ENCODE peak calls at places on chromosomes 6 and 20, in six cellular contexts. F is neuronal stem cell, H is H9, O is IMR-90, U is trophoblast cell, X is H1. W is an unnamed sample.
A peak's percentile ranks its signal among the peaks of the same experiment; 100 is the strongest.

GRCh38 chr6:151254451-151255081 is 14.8 kb downstream of the AKAP12 start:
- DNase-seq in F (no peak), H (no peak), O (peak; percentile 33), U (peak; percentile 87), X (no peak), W (peak; percentile 50)

GRCh38 chr6:141653590-141653989 is 479.1 kb upstream of the GJE1 start:
- DNase-seq in F (no peak), H (no peak), O (no peak), U (no peak), X (no peak), W (peak; percentile 2)

GRCh38 chr6:41413250-41413649 is 77.8 kb downstream of the NCR2 start:
- DNase-seq in F (no peak), H (no peak), O (no peak), U (no peak), X (no peak), W (no peak)

GRCh38 chr6:74969591-74970267 is 236.1 kb downstream of the COL12A1 start:
- DNase-seq in F (no peak), H (no peak), O (peak; percentile 6), U (peak; percentile 1), X (no peak), W (no peak)

GRCh38 chr6:142693446-142693845 is 251.5 kb downstream of the HIVEP2 start:
- DNase-seq in F (no peak), H (no peak), O (peak; percentile 68), U (peak; percentile 16), X (no peak), W (peak; percentile 72)

GRCh38 chr20:6704132-6704861 is 63.2 kb upstream of the BMP2 start:
- DNase-seq in F (no peak), H (no peak), O (peak; percentile 75), U (no peak), X (no peak), W (peak; percentile 82)

GRCh38 chr6:168417158-168417557 is 23.8 kb upstream of the SMOC2 start:
- DNase-seq in F (no peak), H (no peak), O (no peak), U (no peak), X (peak; percentile 59), W (no peak)

GRCh38 chr6:50655848-50656453 is 57.4 kb upstream of the TFAP2D start:
- DNase-seq in F (no peak), H (no peak), O (peak; percentile 1), U (peak; percentile 54), X (no peak), W (no peak)

GRCh38 chr20:63058696-63059335 is 52.1 kb upstream of the BHLHE23 start:
- DNase-seq in F (no peak), H (peak; percentile 25), O (no peak), U (no peak), X (peak; percentile 45), W (no peak)

GRCh38 chr20:59608871-59609270 is 4.5 kb downstream of the PHACTR3 start:
- DNase-seq in F (no peak), H (no peak), O (no peak), U (no peak), X (no peak), W (no peak)

GRCh38 chr20:31605902-31606677 is 1.0 kb downstream of the ID1 start:
- DNase-seq in F (no peak), H (peak; percentile 50), O (no peak), U (peak; percentile 45), X (no peak), W (peak; percentile 52)

GRCh38 chr6:154632121-154632520 is 101.1 kb upstream of the SCAF8 start:
- DNase-seq in F (no peak), H (no peak), O (no peak), U (no peak), X (no peak), W (no peak)

GRCh38 chr6:45736134-45736533 is 279.5 kb downstream of the CLIC5 start:
- DNase-seq in F (no peak), H (no peak), O (no peak), U (no peak), X (no peak), W (no peak)

GRCh38 chr20:25270829-25271251 is 23.0 kb downstream of the PYGB start:
- DNase-seq in F (no peak), H (peak; percentile 10), O (no peak), U (no peak), X (peak; percentile 29), W (no peak)

GRCh38 chr20:31594558-31595379 is 10.3 kb upstream of the ID1 start:
- DNase-seq in F (no peak), H (peak; percentile 90), O (no peak), U (peak; percentile 47), X (peak; percentile 82), W (no peak)

GRCh38 chr20:31594002-31594557 is 11.0 kb upstream of the ID1 start:
- DNase-seq in F (no peak), H (no peak), O (no peak), U (no peak), X (no peak), W (no peak)

GRCh38 chr20:41005361-41005729 is 23.3 kb upstream of the TOP1 start:
- DNase-seq in F (no peak), H (no peak), O (peak; percentile 98), U (no peak), X (no peak), W (peak; percentile 98)

GRCh38 chr20:4545526-4545925 is 176.2 kb upstream of the PRND start:
- DNase-seq in F (no peak), H (no peak), O (peak; percentile 41), U (no peak), X (no peak), W (no peak)

GRCh38 chr6:161941565-161941964 is 667.7 kb upstream of the AGPAT4 start:
- DNase-seq in F (no peak), H (no peak), O (no peak), U (no peak), X (no peak), W (no peak)

GRCh38 chr6:13929196-13929595 is 4.4 kb downstream of the RNF182 start:
- DNase-seq in F (no peak), H (no peak), O (no peak), U (no peak), X (no peak), W (no peak)

GRCh38 chr6:53112871-53113270 is 35.8 kb downstream of the GCM1 start:
- DNase-seq in F (no peak), H (no peak), O (no peak), U (peak; percentile 96), X (no peak), W (no peak)

GRCh38 chr6:30130887-30131862 is 4.8 kb upstream of the TRIM40 start:
- DNase-seq in F (peak; percentile 79), H (peak; percentile 75), O (peak; percentile 85), U (peak; percentile 88), X (peak; percentile 55), W (peak; percentile 83)

GRCh38 chr6:26394289-26394688 is 7.8 kb upstream of the BTN3A1 start:
- DNase-seq in F (no peak), H (no peak), O (peak; percentile 77), U (peak; percentile 56), X (no peak), W (peak; percentile 60)

GRCh38 chr6:154433477-154434241 is 76.8 kb downstream of the CNKSR3 start:
- DNase-seq in F (peak; percentile 54), H (no peak), O (no peak), U (no peak), X (no peak), W (no peak)

GRCh38 chr6:86192123-86192522 is 549.4 kb upstream of the SYNCRIP start:
- DNase-seq in F (no peak), H (peak; percentile 48), O (no peak), U (peak; percentile 47), X (no peak), W (no peak)

GRCh38 chr6:5580736-5581568 is 319.6 kb downstream of the FARS2 start:
- DNase-seq in F (no peak), H (no peak), O (no peak), U (no peak), X (no peak), W (no peak)

GRCh38 chr6:73455865-73456629 is 4.0 kb upstream of the CGAS start:
- DNase-seq in F (no peak), H (no peak), O (peak; percentile 41), U (peak; percentile 30), X (no peak), W (peak; percentile 30)

DNA sequence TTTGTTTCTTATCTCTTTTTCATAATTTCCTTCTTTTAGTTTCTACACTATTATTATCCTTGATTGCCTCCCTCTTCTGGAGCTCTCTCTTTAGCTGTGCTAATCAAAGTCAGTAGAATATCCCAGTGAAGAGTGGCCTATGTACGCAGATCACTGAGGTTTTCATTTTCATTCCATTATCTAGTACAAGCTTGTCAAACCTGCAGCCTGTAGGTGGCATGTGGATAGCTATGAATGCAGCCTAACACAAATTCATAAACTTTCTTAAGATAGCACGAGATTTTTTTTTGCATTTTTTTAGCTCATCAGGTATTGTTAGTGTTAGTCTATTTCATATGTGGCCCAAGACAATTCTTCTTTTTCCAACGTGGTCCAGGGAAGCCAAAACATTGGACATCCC is 825.7 kb upstream of the MAP3K7 start:
- DNase-seq in F (no peak), H (no peak), O (peak; percentile 16), U (no peak), X (no peak), W (no peak)
- H3K23ac ChIP-seq in F (no peak overlapping the region), H (no peak overlapping the region), O (no peak overlapping the region), U (no peak overlapping the region), X (no peak overlapping the region), W (no peak overlapping the region)

GRCh38 chr6:17120019-17120418 is 18.2 kb downstream of the STMND1 start:
- DNase-seq in F (no peak), H (no peak), O (peak; percentile 89), U (peak; percentile 44), X (no peak), W (peak; percentile 93)

GRCh38 chr6:17115251-17116089 is 13.6 kb downstream of the STMND1 start:
- DNase-seq in F (no peak), H (no peak), O (peak; percentile 93), U (peak; percentile 86), X (no peak), W (peak; percentile 78)

GRCh38 chr6:17116090-17116387 is 14.2 kb downstream of the STMND1 start:
- DNase-seq in F (no peak), H (no peak), O (no peak), U (no peak), X (no peak), W (no peak)
- H2AFZ ChIP-seq in F (no peak overlapping the region), H (no peak overlapping the region), O (peak overlapping the region; percentile 83), U (no peak overlapping the region), X (peak overlapping the region; percentile 60), W (no peak overlapping the region)

GRCh38 chr6:43020052-43020705 is 1.2 kb upstream of the RRP36 start:
- DNase-seq in F (no peak), H (no peak), O (no peak), U (no peak), X (no peak), W (no peak)

GRCh38 chr6:43021270-43022047 is at the start of gene RRP36:
- DNase-seq in F (peak; percentile 61), H (peak; percentile 82), O (peak; percentile 58), U (peak; percentile 84), X (peak; percentile 84), W (peak; percentile 83)

GRCh38 chr6:43019152-43019551 is 2.3 kb upstream of the RRP36 start:
- DNase-seq in F (no peak), H (no peak), O (no peak), U (no peak), X (no peak), W (no peak)

GRCh38 chr6:43016935-43017334 is 2.9 kb downstream of the KLHDC3 start:
- DNase-seq in F (no peak), H (no peak), O (no peak), U (no peak), X (no peak), W (no peak)

GRCh38 chr6:43020847-43021246 is 576 bp upstream of the RRP36 start:
- DNase-seq in F (no peak), H (peak; percentile 78), O (no peak), U (no peak), X (peak; percentile 61), W (peak; percentile 44)
- H3K18ac ChIP-seq in F (no peak overlapping the region), H (no peak overlapping the region), O (no peak overlapping the region), U (no peak overlapping the region), X (no peak overlapping the region), W (no peak overlapping the region)

GRCh38 chr6:43887340-43887858 is 117.4 kb downstream of the VEGFA start:
- DNase-seq in F (no peak), H (no peak), O (no peak), U (no peak), X (no peak), W (no peak)
- H3K23ac ChIP-seq in F (no peak overlapping the region), H (no peak overlapping the region), O (no peak overlapping the region), U (no peak overlapping the region), X (no peak overlapping the region), W (no peak overlapping the region)

W was measured in mesenchymal stem cell.